ENCODE peak calls at places on chromosomes 2 and 18, in seven cellular contexts. One of them, this sample, is unnamed.
A peak's percentile ranks its signal among the peaks of the same experiment; 100 is the strongest.

GRCh38 chr2:186486651-186487647 is 889 bp downstream of the ZC3H15 start:
- DNase-seq in T-helper 2 cell: peak; percentile 24
- DNase-seq in cardiac fibroblast: peak; percentile 51
- DNase-seq in cerebellar cortex: peak; percentile 23
- DNase-seq in glomerular endothelial cell: peak; percentile 27
- DNase-seq in KBM-7: peak; percentile 61
- DNase-seq in pulmonary artery endothelial cell: no peak
- DNase-seq in this sample: no peak

GRCh38 chr2:237996041-237996593 is 29.3 kb downstream of the UBE2F start:
- DNase-seq in T-helper 2 cell: no peak
- DNase-seq in cardiac fibroblast: peak; percentile 68
- DNase-seq in cerebellar cortex: no peak
- DNase-seq in glomerular endothelial cell: no peak
- DNase-seq in KBM-7: no peak
- DNase-seq in pulmonary artery endothelial cell: no peak
- DNase-seq in this sample: no peak

GRCh38 chr2:141316606-141317005 is 814.2 kb downstream of the LRP1B start:
- DNase-seq in T-helper 2 cell: no peak
- DNase-seq in cardiac fibroblast: no peak
- DNase-seq in cerebellar cortex: no peak
- DNase-seq in glomerular endothelial cell: no peak
- DNase-seq in KBM-7: no peak
- DNase-seq in pulmonary artery endothelial cell: no peak
- DNase-seq in this sample: no peak

GRCh38 chr2:219769044-219770030 is 141.9 kb downstream of the SLC4A3 start:
- DNase-seq in T-helper 2 cell: no peak
- DNase-seq in cardiac fibroblast: peak; percentile 8
- DNase-seq in cerebellar cortex: no peak
- DNase-seq in glomerular endothelial cell: no peak
- DNase-seq in KBM-7: no peak
- DNase-seq in pulmonary artery endothelial cell: no peak
- DNase-seq in this sample: no peak

GRCh38 chr2:19292007-19292406 is 66.4 kb downstream of the OSR1 start:
- DNase-seq in T-helper 2 cell: no peak
- DNase-seq in cardiac fibroblast: no peak
- DNase-seq in cerebellar cortex: peak; percentile 7
- DNase-seq in glomerular endothelial cell: no peak
- DNase-seq in KBM-7: no peak
- DNase-seq in pulmonary artery endothelial cell: no peak
- DNase-seq in this sample: no peak

GRCh38 chr2:78686754-78687153 is 338.7 kb upstream of the REG3G start:
- DNase-seq in T-helper 2 cell: no peak
- DNase-seq in cardiac fibroblast: no peak
- DNase-seq in cerebellar cortex: no peak
- DNase-seq in glomerular endothelial cell: no peak
- DNase-seq in KBM-7: no peak
- DNase-seq in pulmonary artery endothelial cell: no peak
- DNase-seq in this sample: no peak

GRCh38 chr2:113977660-113978523 is 88.0 kb downstream of the ACTR3 start:
- DNase-seq in T-helper 2 cell: no peak
- DNase-seq in cardiac fibroblast: peak; percentile 68
- DNase-seq in cerebellar cortex: peak; percentile 7
- DNase-seq in glomerular endothelial cell: peak; percentile 34
- DNase-seq in KBM-7: peak; percentile 46
- DNase-seq in pulmonary artery endothelial cell: peak; percentile 37
- DNase-seq in this sample: no peak

GRCh38 chr2:3492951-3493609 is 26.3 kb downstream of the ADI1 start:
- DNase-seq in T-helper 2 cell: no peak
- DNase-seq in cardiac fibroblast: peak; percentile 90
- DNase-seq in cerebellar cortex: no peak
- DNase-seq in glomerular endothelial cell: no peak
- DNase-seq in KBM-7: no peak
- DNase-seq in pulmonary artery endothelial cell: no peak
- DNase-seq in this sample: no peak

GRCh38 chr2:232480201-232481190 is 7.1 kb downstream of the ECEL1 start:
- DNase-seq in T-helper 2 cell: no peak
- DNase-seq in cardiac fibroblast: no peak
- DNase-seq in cerebellar cortex: no peak
- DNase-seq in glomerular endothelial cell: no peak
- DNase-seq in KBM-7: no peak
- DNase-seq in pulmonary artery endothelial cell: no peak
- DNase-seq in this sample: no peak

GRCh38 chr2:36407403-36407802 is 51.8 kb downstream of the CRIM1 start:
- DNase-seq in T-helper 2 cell: no peak
- DNase-seq in cardiac fibroblast: no peak
- DNase-seq in cerebellar cortex: peak; percentile 25
- DNase-seq in glomerular endothelial cell: no peak
- DNase-seq in KBM-7: no peak
- DNase-seq in pulmonary artery endothelial cell: no peak
- DNase-seq in this sample: no peak

GRCh38 chr18:23617412-23618009 is 31.2 kb upstream of the NPC1 start:
- DNase-seq in T-helper 2 cell: no peak
- DNase-seq in cardiac fibroblast: no peak
- DNase-seq in cerebellar cortex: no peak
- DNase-seq in glomerular endothelial cell: no peak
- DNase-seq in KBM-7: no peak
- DNase-seq in pulmonary artery endothelial cell: no peak
- DNase-seq in this sample: no peak

GRCh38 chr18:57433492-57434176 is 1.5 kb upstream of the ONECUT2 start:
- DNase-seq in T-helper 2 cell: no peak
- DNase-seq in cardiac fibroblast: no peak
- DNase-seq in cerebellar cortex: no peak
- DNase-seq in glomerular endothelial cell: no peak
- DNase-seq in KBM-7: no peak
- DNase-seq in pulmonary artery endothelial cell: no peak
- DNase-seq in this sample: peak; percentile 5

GRCh38 chr2:12819098-12819465 is 102.3 kb downstream of the TRIB2 start:
- DNase-seq in T-helper 2 cell: no peak
- DNase-seq in cardiac fibroblast: peak; percentile 100
- DNase-seq in cerebellar cortex: no peak
- DNase-seq in glomerular endothelial cell: peak; percentile 94
- DNase-seq in KBM-7: peak; percentile 68
- DNase-seq in pulmonary artery endothelial cell: peak; percentile 99
- DNase-seq in this sample: no peak

This sample was measured in B cell.